ENCODE peak calls at places on chromosome 9, in five cellular contexts. X is AG09309, F is right atrium auricular region, N is heart left ventricle, L is IMR-90. J is an unnamed sample.

GRCh38 chr9:28810375-28811075 is 1237.2 kb upstream of the C9orf72 start:
- DNase-seq in X (no peak), F (no peak), N (no peak), L (no peak), J (no peak)

GRCh38 chr9:71368157-71368556 is 246.7 kb upstream of the TRPM3 start:
- DNase-seq in X (no peak), F (no peak), N (no peak), L (no peak), J (no peak)

GRCh38 chr9:134492281-134492691 is 149.3 kb upstream of the COL5A1 start:
- DNase-seq in X (peak; percentile 94), F (peak; percentile 90), N (peak; percentile 79), L (peak; percentile 91), J (peak; percentile 86)

GRCh38 chr9:91177661-91178280 is 183.9 kb downstream of the AUH start:
- DNase-seq in X (no peak), F (peak; percentile 43), N (no peak), L (peak; percentile 65), J (no peak)

GRCh38 chr9:19471737-19472648 is 63.2 kb downstream of the ACER2 start:
- DNase-seq in X (no peak), F (peak; percentile 82), N (peak; percentile 61), L (peak; percentile 33), J (no peak)

GRCh38 chr9:80074439-80074838 is 502.7 kb downstream of the TLE4 start:
- DNase-seq in X (no peak), F (no peak), N (no peak), L (no peak), J (no peak)

GRCh38 chr9:81602887-81603680 is 86.3 kb downstream of the TLE1 start:
- DNase-seq in X (no peak), F (no peak), N (no peak), L (no peak), J (no peak)

GRCh38 chr9:25857167-25857566 is 178.9 kb upstream of the TUSC1 start:
- DNase-seq in X (no peak), F (no peak), N (no peak), L (no peak), J (no peak)

GRCh38 chr9:89408628-89409101 is 89.2 kb downstream of the SEMA4D start:
- DNase-seq in X (no peak), F (no peak), N (no peak), L (no peak), J (no peak)

GRCh38 chr9:136202449-136203405 is 2.2 kb downstream of the LHX3 start:
- DNase-seq in X (no peak), F (no peak), N (no peak), L (no peak), J (no peak)

GRCh38 chr9:37036237-37037136 is 2.4 kb upstream of the PAX5 start:
- DNase-seq in X (no peak), F (no peak), N (peak; percentile 41), L (peak; percentile 12), J (no peak)

GRCh38 chr9:91807640-91808246 is 142.3 kb downstream of the ROR2 start:
- DNase-seq in X (no peak), F (no peak), N (no peak), L (peak; percentile 69), J (no peak)

GRCh38 chr9:81826541-81826906 is 101.7 kb upstream of the SPATA31D4 start:
- DNase-seq in X (no peak), F (peak; percentile 74), N (peak; percentile 76), L (peak; percentile 35), J (no peak)

GRCh38 chr9:93261735-93262523 is 78.0 kb downstream of the WNK2 start:
- DNase-seq in X (no peak), F (peak; percentile 55), N (no peak), L (no peak), J (no peak)

GRCh38 chr9:3875371-3876132 is 349.8 kb upstream of the RFX3 start:
- DNase-seq in X (peak; percentile 96), F (no peak), N (no peak), L (peak; percentile 95), J (peak; percentile 83)

GRCh38 chr9:75448281-75448680 is 360.0 kb downstream of the OSTF1 start:
- DNase-seq in X (no peak), F (no peak), N (no peak), L (no peak), J (no peak)

GRCh38 chr9:93893899-93894690 is 61.1 kb downstream of the BARX1 start:
- DNase-seq in X (no peak), F (no peak), N (no peak), L (no peak), J (no peak)

GRCh38 chr9:29968831-29969230 is 2395.6 kb upstream of the C9orf72 start:
- DNase-seq in X (no peak), F (no peak), N (no peak), L (no peak), J (no peak)

GRCh38 chr9:94002316-94003140 is 47.4 kb upstream of the BARX1 start:
- DNase-seq in X (no peak), F (no peak), N (no peak), L (peak; percentile 50), J (no peak)

GRCh38 chr9:110476251-110476650 is 103.3 kb downstream of the SVEP1 start:
- DNase-seq in X (no peak), F (no peak), N (no peak), L (no peak), J (no peak)
- TF ChIP-seq CTCF in X (no peak), F (no peak), N (no peak), L (no peak), J (no peak)

GRCh38 chr9:14686168-14686567 is 7.1 kb downstream of the ZDHHC21 start:
- DNase-seq in X (no peak), F (no peak), N (no peak), L (no peak), J (no peak)
- H3K4me3 ChIP-seq in X (no peak overlapping the region), F (no peak overlapping the region), N (no peak overlapping the region), L (no peak overlapping the region), J (no peak overlapping the region)

GRCh38 chr9:88076286-88077070 is 61.8 kb downstream of the SPATA31C2 start:
- DNase-seq in X (no peak), F (peak; percentile 76), N (peak; percentile 84), L (peak; percentile 55), J (no peak)
- TF ChIP-seq CTCF in X (peak; percentile 38), F (no peak), N (no peak), L (no peak), J (peak; percentile 40)

GRCh38 chr9:1051286-1052118 is 1.3 kb downstream of the DMRT2 start:
- DNase-seq in X (no peak), F (no peak), N (peak; percentile 41), L (no peak), J (no peak)

GRCh38 chr9:1048853-1049252 is 1.3 kb upstream of the DMRT2 start:
- DNase-seq in X (no peak), F (no peak), N (no peak), L (no peak), J (no peak)

GRCh38 chr9:1050125-1050895 is at the start of gene DMRT2:
- DNase-seq in X (no peak), F (peak; percentile 77), N (peak; percentile 92), L (peak; percentile 43), J (no peak)

GRCh38 chr9:1047605-1048235 is 2.4 kb upstream of the DMRT2 start:
- DNase-seq in X (no peak), F (no peak), N (no peak), L (peak; percentile 3), J (no peak)

DNA sequence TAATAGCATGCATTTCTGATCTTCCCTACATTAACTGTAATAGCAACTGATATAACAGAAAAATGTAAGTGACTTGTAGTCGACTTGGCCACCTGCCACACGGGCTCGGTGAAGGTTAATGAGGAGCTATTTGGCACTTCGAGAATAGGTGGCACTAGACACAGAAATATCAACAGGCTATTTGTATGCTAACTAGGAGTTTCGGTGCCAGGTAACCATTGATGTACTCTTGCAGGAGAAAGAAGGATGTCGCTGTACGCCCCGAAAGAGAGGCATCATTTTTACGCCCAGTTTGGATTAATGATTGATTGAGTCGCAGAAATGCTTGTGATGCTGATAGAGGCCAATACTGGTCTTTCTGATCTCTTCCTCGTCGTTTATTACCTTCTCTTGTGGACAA is 516 bp upstream of the DMRT2 start:
- DNase-seq in X (no peak), F (no peak), N (no peak), L (no peak), J (no peak)
- H3K4me3 ChIP-seq in X (no peak overlapping the region), F (peak overlapping the region; percentile 36), N (peak overlapping the region; percentile 42), L (no peak overlapping the region), J (no peak overlapping the region)

GRCh38 chr9:107489144-107489673 is 360 bp downstream of the KLF4 start:
- DNase-seq in X (no peak), F (no peak), N (no peak), L (no peak), J (no peak)

GRCh38 chr9:107489687-107490605 is at the start of gene KLF4:
- DNase-seq in X (peak; percentile 70), F (peak; percentile 96), N (peak; percentile 92), L (peak; percentile 91), J (peak; percentile 47)

GRCh38 chr9:107488400-107489143 is 997 bp downstream of the KLF4 start:
- DNase-seq in X (no peak), F (peak; percentile 87), N (peak; percentile 70), L (peak; percentile 49), J (no peak)

GRCh38 chr9:107486674-107487520 is 2.7 kb downstream of the KLF4 start:
- DNase-seq in X (no peak), F (no peak), N (peak; percentile 27), L (no peak), J (no peak)

DNA sequence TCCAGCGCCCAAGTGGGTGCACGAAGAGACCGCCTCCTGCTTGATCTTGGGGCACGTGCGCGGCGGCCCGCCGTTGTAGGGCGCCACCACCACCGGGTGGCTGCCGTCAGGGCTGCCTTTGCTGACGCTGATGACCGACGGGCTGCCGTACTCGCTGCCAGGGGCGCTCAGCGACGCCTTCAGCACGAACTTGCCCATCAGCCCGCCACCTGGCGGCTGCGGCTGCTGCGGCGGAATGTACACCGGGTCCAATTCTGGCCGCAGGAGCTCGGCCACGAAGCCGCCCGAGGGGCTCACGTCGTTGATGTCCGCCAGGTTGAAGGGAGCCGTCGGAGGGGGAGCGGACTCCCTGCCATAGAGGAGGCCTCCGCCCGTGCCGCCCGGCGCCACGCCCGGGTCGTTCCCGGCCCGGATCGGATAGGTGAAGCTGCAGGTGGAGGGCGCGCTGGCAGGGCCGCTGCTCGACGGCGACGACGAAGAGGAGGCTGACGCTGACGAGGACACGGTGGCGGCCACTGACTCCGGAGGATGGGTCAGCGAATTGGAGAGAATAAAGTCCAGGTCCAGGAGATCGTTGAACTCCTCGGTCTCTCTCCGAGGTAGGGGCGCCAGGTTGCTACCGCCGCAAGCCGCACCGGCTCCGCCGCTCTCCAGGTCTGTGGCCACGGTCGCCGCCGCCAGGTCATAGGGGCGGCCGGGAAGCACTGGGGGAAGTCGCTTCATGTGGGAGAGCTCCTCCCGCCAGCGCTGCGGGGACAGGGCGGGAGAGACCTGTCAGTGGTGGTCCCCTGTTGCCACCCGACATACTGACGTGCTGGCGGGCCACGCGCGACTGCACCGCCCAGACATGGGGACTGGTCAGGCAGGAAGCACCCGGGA is 1.8 kb downstream of the KLF4 start:
- DNase-seq in X (no peak), F (peak; percentile 73), N (peak; percentile 62), L (no peak), J (no peak)
- TF ChIP-seq CTCF in X (peak; percentile 53), F (peak; percentile 32), N (peak; percentile 33), L (peak; percentile 26), J (peak; percentile 59)